ENCODE peak calls at places on chromosomes 7 and 10, in ten cellular contexts. One of them, this sample, is unnamed.

GRCh38 chr10:787933-788651 is 98.6 kb upstream of the DIP2C start:
- DNase-seq in NCI-H1436: no peak
- DNase-seq in NT2/D1: no peak
- DNase-seq in vagina: peak
- DNase-seq in left ventricle myocardium inferior: no peak
- DNase-seq in GM20000: no peak
- DNase-seq in brain microvascular endothelial cell: peak
- DNase-seq in esophagus squamous epithelium: no peak
- DNase-seq in nephron progenitor cell: no peak
- DNase-seq in mucosa of gallbladder: no peak
- DNase-seq in this sample: no peak

GRCh38 chr7:121544726-121545125 is 148.6 kb upstream of the FAM3C start:
- DNase-seq in NCI-H1436: no peak
- DNase-seq in NT2/D1: no peak
- DNase-seq in vagina: no peak
- DNase-seq in left ventricle myocardium inferior: no peak
- DNase-seq in GM20000: peak
- DNase-seq in brain microvascular endothelial cell: peak
- DNase-seq in esophagus squamous epithelium: no peak
- DNase-seq in nephron progenitor cell: no peak
- DNase-seq in mucosa of gallbladder: no peak
- DNase-seq in this sample: no peak

GRCh38 chr10:132850246-132850645 is 64.3 kb upstream of the NKX6-2 start:
- DNase-seq in NCI-H1436: no peak
- DNase-seq in NT2/D1: no peak
- DNase-seq in vagina: no peak
- DNase-seq in left ventricle myocardium inferior: no peak
- DNase-seq in GM20000: no peak
- DNase-seq in brain microvascular endothelial cell: no peak
- DNase-seq in esophagus squamous epithelium: no peak
- DNase-seq in nephron progenitor cell: no peak
- DNase-seq in mucosa of gallbladder: no peak
- DNase-seq in this sample: no peak

GRCh38 chr7:138784692-138785091 is 13.1 kb upstream of the TMEM213 start:
- DNase-seq in NCI-H1436: no peak
- DNase-seq in NT2/D1: no peak
- DNase-seq in vagina: no peak
- DNase-seq in left ventricle myocardium inferior: no peak
- DNase-seq in GM20000: no peak
- DNase-seq in brain microvascular endothelial cell: no peak
- DNase-seq in esophagus squamous epithelium: no peak
- DNase-seq in nephron progenitor cell: no peak
- DNase-seq in mucosa of gallbladder: no peak
- DNase-seq in this sample: no peak

GRCh38 chr10:132443605-132443997 is 46.6 kb downstream of the PWWP2B start:
- DNase-seq in NCI-H1436: no peak
- DNase-seq in NT2/D1: no peak
- DNase-seq in vagina: no peak
- DNase-seq in left ventricle myocardium inferior: no peak
- DNase-seq in GM20000: peak
- DNase-seq in brain microvascular endothelial cell: peak
- DNase-seq in esophagus squamous epithelium: no peak
- DNase-seq in nephron progenitor cell: no peak
- DNase-seq in mucosa of gallbladder: no peak
- DNase-seq in this sample: peak

GRCh38 chr7:69448071-69448470 is 150.2 kb upstream of the AUTS2 start:
- DNase-seq in NCI-H1436: no peak
- DNase-seq in NT2/D1: no peak
- DNase-seq in vagina: no peak
- DNase-seq in left ventricle myocardium inferior: no peak
- DNase-seq in GM20000: no peak
- DNase-seq in brain microvascular endothelial cell: no peak
- DNase-seq in esophagus squamous epithelium: no peak
- DNase-seq in nephron progenitor cell: no peak
- DNase-seq in mucosa of gallbladder: no peak
- DNase-seq in this sample: no peak

GRCh38 chr10:944034-944831 is 12.7 kb upstream of the LARP4B start:
- DNase-seq in NCI-H1436: no peak
- DNase-seq in NT2/D1: no peak
- DNase-seq in vagina: no peak
- DNase-seq in left ventricle myocardium inferior: peak
- DNase-seq in GM20000: no peak
- DNase-seq in brain microvascular endothelial cell: peak
- DNase-seq in esophagus squamous epithelium: no peak
- DNase-seq in nephron progenitor cell: no peak
- DNase-seq in mucosa of gallbladder: peak
- DNase-seq in this sample: peak

GRCh38 chr10:9792181-9792580 is 1225.5 kb upstream of the CELF2 start:
- DNase-seq in NCI-H1436: no peak
- DNase-seq in NT2/D1: no peak
- DNase-seq in vagina: no peak
- DNase-seq in left ventricle myocardium inferior: no peak
- DNase-seq in GM20000: no peak
- DNase-seq in brain microvascular endothelial cell: peak
- DNase-seq in esophagus squamous epithelium: no peak
- DNase-seq in nephron progenitor cell: no peak
- DNase-seq in mucosa of gallbladder: no peak
- DNase-seq in this sample: no peak

GRCh38 chr7:132526111-132526741 is 50.0 kb downstream of the PLXNA4 start:
- DNase-seq in NCI-H1436: no peak
- DNase-seq in NT2/D1: no peak
- DNase-seq in vagina: no peak
- DNase-seq in left ventricle myocardium inferior: no peak
- DNase-seq in GM20000: no peak
- DNase-seq in brain microvascular endothelial cell: no peak
- DNase-seq in esophagus squamous epithelium: no peak
- DNase-seq in nephron progenitor cell: no peak
- DNase-seq in mucosa of gallbladder: no peak
- DNase-seq in this sample: no peak

GRCh38 chr7:30074422-30075030 is 46.3 kb downstream of the PLEKHA8 start:
- DNase-seq in NCI-H1436: peak
- DNase-seq in NT2/D1: peak
- DNase-seq in vagina: no peak
- DNase-seq in left ventricle myocardium inferior: no peak
- DNase-seq in GM20000: no peak
- DNase-seq in brain microvascular endothelial cell: no peak
- DNase-seq in esophagus squamous epithelium: no peak
- DNase-seq in nephron progenitor cell: no peak
- DNase-seq in mucosa of gallbladder: no peak
- DNase-seq in this sample: no peak

GRCh38 chr10:51257511-51258248 is 183.4 kb downstream of the PRKG1 start:
- DNase-seq in NCI-H1436: no peak
- DNase-seq in NT2/D1: no peak
- DNase-seq in vagina: no peak
- DNase-seq in left ventricle myocardium inferior: no peak
- DNase-seq in GM20000: no peak
- DNase-seq in brain microvascular endothelial cell: no peak
- DNase-seq in esophagus squamous epithelium: no peak
- DNase-seq in nephron progenitor cell: no peak
- DNase-seq in mucosa of gallbladder: no peak
- DNase-seq in this sample: no peak

GRCh38 chr7:149837620-149838223 is 453 bp upstream of the ZNF862 start:
- DNase-seq in NCI-H1436: no peak
- DNase-seq in NT2/D1: no peak
- DNase-seq in vagina: no peak
- DNase-seq in left ventricle myocardium inferior: no peak
- DNase-seq in GM20000: no peak
- DNase-seq in brain microvascular endothelial cell: no peak
- DNase-seq in esophagus squamous epithelium: no peak
- DNase-seq in nephron progenitor cell: no peak
- DNase-seq in mucosa of gallbladder: no peak
- DNase-seq in this sample: no peak

GRCh38 chr10:124417846-124418725 is 637 bp downstream of the OAT start:
- DNase-seq in NCI-H1436: peak
- DNase-seq in NT2/D1: no peak
- DNase-seq in vagina: no peak
- DNase-seq in left ventricle myocardium inferior: peak
- DNase-seq in GM20000: peak
- DNase-seq in brain microvascular endothelial cell: peak
- DNase-seq in esophagus squamous epithelium: no peak
- DNase-seq in nephron progenitor cell: peak
- DNase-seq in mucosa of gallbladder: peak
- DNase-seq in this sample: peak

GRCh38 chr7:17598305-17598704 is 299.9 kb downstream of the AHR start:
- DNase-seq in NCI-H1436: no peak
- DNase-seq in NT2/D1: no peak
- DNase-seq in vagina: no peak
- DNase-seq in left ventricle myocardium inferior: no peak
- DNase-seq in GM20000: no peak
- DNase-seq in brain microvascular endothelial cell: no peak
- DNase-seq in esophagus squamous epithelium: no peak
- DNase-seq in nephron progenitor cell: no peak
- DNase-seq in mucosa of gallbladder: no peak
- DNase-seq in this sample: no peak

GRCh38 chr7:107931740-107932515 is 40.9 kb downstream of the DLD start:
- DNase-seq in NCI-H1436: no peak
- DNase-seq in NT2/D1: no peak
- DNase-seq in vagina: no peak
- DNase-seq in left ventricle myocardium inferior: peak
- DNase-seq in GM20000: no peak
- DNase-seq in brain microvascular endothelial cell: no peak
- DNase-seq in esophagus squamous epithelium: no peak
- DNase-seq in nephron progenitor cell: no peak
- DNase-seq in mucosa of gallbladder: peak
- DNase-seq in this sample: peak

GRCh38 chr7:97126483-97127171 is 9.1 kb downstream of the SDHAF3 start:
- DNase-seq in NCI-H1436: no peak
- DNase-seq in NT2/D1: no peak
- DNase-seq in vagina: no peak
- DNase-seq in left ventricle myocardium inferior: no peak
- DNase-seq in GM20000: no peak
- DNase-seq in brain microvascular endothelial cell: peak
- DNase-seq in esophagus squamous epithelium: no peak
- DNase-seq in nephron progenitor cell: peak
- DNase-seq in mucosa of gallbladder: no peak
- DNase-seq in this sample: no peak

GRCh38 chr10:43427166-43427825 is 9.6 kb upstream of the ZNF487 start:
- DNase-seq in NCI-H1436: no peak
- DNase-seq in NT2/D1: no peak
- DNase-seq in vagina: no peak
- DNase-seq in left ventricle myocardium inferior: no peak
- DNase-seq in GM20000: no peak
- DNase-seq in brain microvascular endothelial cell: no peak
- DNase-seq in esophagus squamous epithelium: no peak
- DNase-seq in nephron progenitor cell: no peak
- DNase-seq in mucosa of gallbladder: no peak
- DNase-seq in this sample: no peak

GRCh38 chr7:787332-788240 is 44.7 kb upstream of the SUN1 start:
- DNase-seq in NCI-H1436: no peak
- DNase-seq in NT2/D1: no peak
- DNase-seq in vagina: no peak
- DNase-seq in left ventricle myocardium inferior: no peak
- DNase-seq in GM20000: peak
- DNase-seq in brain microvascular endothelial cell: no peak
- DNase-seq in esophagus squamous epithelium: no peak
- DNase-seq in nephron progenitor cell: no peak
- DNase-seq in mucosa of gallbladder: no peak
- DNase-seq in this sample: no peak

GRCh38 chr7:22864855-22865606 is 42.4 kb upstream of the TOMM7 start:
- DNase-seq in NCI-H1436: peak
- DNase-seq in NT2/D1: no peak
- DNase-seq in vagina: no peak
- DNase-seq in left ventricle myocardium inferior: no peak
- DNase-seq in GM20000: no peak
- DNase-seq in brain microvascular endothelial cell: no peak
- DNase-seq in esophagus squamous epithelium: no peak
- DNase-seq in nephron progenitor cell: no peak
- DNase-seq in mucosa of gallbladder: no peak
- DNase-seq in this sample: no peak

GRCh38 chr10:49646256-49646870 is 32.5 kb downstream of the CHAT start:
- DNase-seq in NCI-H1436: no peak
- DNase-seq in NT2/D1: no peak
- DNase-seq in vagina: peak
- DNase-seq in left ventricle myocardium inferior: no peak
- DNase-seq in GM20000: no peak
- DNase-seq in brain microvascular endothelial cell: no peak
- DNase-seq in esophagus squamous epithelium: no peak
- DNase-seq in nephron progenitor cell: no peak
- DNase-seq in mucosa of gallbladder: no peak
- DNase-seq in this sample: no peak

GRCh38 chr7:147535619-147536200 is 1054.9 kb upstream of the C7orf33 start:
- DNase-seq in NCI-H1436: no peak
- DNase-seq in NT2/D1: no peak
- DNase-seq in vagina: no peak
- DNase-seq in left ventricle myocardium inferior: no peak
- DNase-seq in GM20000: no peak
- DNase-seq in brain microvascular endothelial cell: peak
- DNase-seq in esophagus squamous epithelium: no peak
- DNase-seq in nephron progenitor cell: no peak
- DNase-seq in mucosa of gallbladder: no peak
- DNase-seq in this sample: no peak

GRCh38 chr10:113630929-113631533 is 32.8 kb downstream of the NRAP start:
- DNase-seq in NCI-H1436: no peak
- DNase-seq in NT2/D1: no peak
- DNase-seq in vagina: no peak
- DNase-seq in left ventricle myocardium inferior: no peak
- DNase-seq in GM20000: no peak
- DNase-seq in brain microvascular endothelial cell: no peak
- DNase-seq in esophagus squamous epithelium: no peak
- DNase-seq in nephron progenitor cell: no peak
- DNase-seq in mucosa of gallbladder: no peak
- DNase-seq in this sample: no peak

GRCh38 chr10:105023706-105024105 is 382.6 kb downstream of the SORCS3 start:
- DNase-seq in NCI-H1436: no peak
- DNase-seq in NT2/D1: no peak
- DNase-seq in vagina: no peak
- DNase-seq in left ventricle myocardium inferior: no peak
- DNase-seq in GM20000: no peak
- DNase-seq in brain microvascular endothelial cell: no peak
- DNase-seq in esophagus squamous epithelium: no peak
- DNase-seq in nephron progenitor cell: no peak
- DNase-seq in mucosa of gallbladder: no peak
- DNase-seq in this sample: no peak

GRCh38 chr7:96562966-96563365 is 146.7 kb downstream of the SEM1 start:
- DNase-seq in NCI-H1436: no peak
- DNase-seq in NT2/D1: no peak
- DNase-seq in vagina: no peak
- DNase-seq in left ventricle myocardium inferior: no peak
- DNase-seq in GM20000: no peak
- DNase-seq in brain microvascular endothelial cell: no peak
- DNase-seq in esophagus squamous epithelium: no peak
- DNase-seq in nephron progenitor cell: no peak
- DNase-seq in mucosa of gallbladder: no peak
- DNase-seq in this sample: no peak

GRCh38 chr7:5362466-5362865 is 61.2 kb downstream of the TNRC18 start:
- DNase-seq in NCI-H1436: peak
- DNase-seq in NT2/D1: no peak
- DNase-seq in vagina: no peak
- DNase-seq in left ventricle myocardium inferior: no peak
- DNase-seq in GM20000: no peak
- DNase-seq in brain microvascular endothelial cell: no peak
- DNase-seq in esophagus squamous epithelium: no peak
- DNase-seq in nephron progenitor cell: no peak
- DNase-seq in mucosa of gallbladder: no peak
- DNase-seq in this sample: no peak

This sample was measured in lower lobe of right lung.